ENCODE peak calls at places on chromosomes 4 and X, in four cellular contexts. U, K, Z and Y are unnamed samples. For H3K4me1, the result is how much of the 10 kb centered on the place peaks cover.

GRCh38 chr4:78512357-78512920 is 39.1 kb upstream of the ANXA3 start:
- DNase-seq in U (no peak), K (no peak), Z (no peak), Y (peak)

GRCh38 chr4:79584902-79585301 is 176.9 kb upstream of the GK2 start:
- DNase-seq in U (no peak), K (no peak), Z (no peak), Y (no peak)

GRCh38 chr4:160233141-160233540 is 1130.3 kb downstream of the RAPGEF2 start:
- DNase-seq in U (no peak), K (no peak), Z (no peak), Y (no peak)

GRCh38 chr4:44422912-44423311 is 25.7 kb downstream of the KCTD8 start:
- DNase-seq in U (no peak), K (no peak), Z (no peak), Y (no peak)

GRCh38 chr4:174340714-174341113 is 57.0 kb downstream of the CEP44 start:
- DNase-seq in U (no peak), K (no peak), Z (no peak), Y (no peak)

GRCh38 chrX:39975094-39975865 is 122.5 kb downstream of the BCOR start:
- DNase-seq in U (no peak), K (peak), Z (no peak), Y (no peak)

GRCh38 chrX:152926279-152926678 is 28.4 kb downstream of the ZNF185 start:
- DNase-seq in U (peak), K (peak), Z (no peak), Y (no peak)

GRCh38 chr4:139419388-139419914 is 34.5 kb upstream of the RAB33B start:
- DNase-seq in U (peak), K (no peak), Z (no peak), Y (peak)

GRCh38 chr4:17812125-17812524 is 1.3 kb downstream of the NCAPG start:
- DNase-seq in U (peak), K (no peak), Z (no peak), Y (no peak)

GRCh38 chr4:70269674-70270073 is 27.3 kb downstream of the CSN3 start:
- DNase-seq in U (no peak), K (peak), Z (no peak), Y (no peak)

GRCh38 chr4:14726441-14727405 is 275.6 kb upstream of the CPEB2 start:
- DNase-seq in U (no peak), K (peak), Z (no peak), Y (no peak)

GRCh38 chrX:22097295-22097694 is 65.2 kb downstream of the PHEX start:
- DNase-seq in U (no peak), K (no peak), Z (no peak), Y (no peak)

GRCh38 chr4:88779431-88779830 is 81.8 kb upstream of the NAP1L5 start:
- DNase-seq in U (no peak), K (no peak), Z (no peak), Y (no peak)

GRCh38 chr4:183140911-183141320 is 41.9 kb downstream of the WWC2 start:
- DNase-seq in U (no peak), K (peak), Z (no peak), Y (no peak)

GRCh38 chr4:5888706-5889696 is 3.9 kb downstream of the CRMP1 start:
- DNase-seq in U (no peak), K (no peak), Z (no peak), Y (no peak)

GRCh38 chr4:5888222-5888701 is 4.6 kb downstream of the CRMP1 start:
- DNase-seq in U (no peak), K (peak), Z (no peak), Y (no peak)

GRCh38 chr4:5887361-5888221 is 5.3 kb downstream of the CRMP1 start:
- DNase-seq in U (no peak), K (peak), Z (no peak), Y (peak)

GRCh38 chr4:5885733-5886132 is 7.2 kb downstream of the CRMP1 start:
- DNase-seq in U (no peak), K (no peak), Z (no peak), Y (no peak)

DNA sequence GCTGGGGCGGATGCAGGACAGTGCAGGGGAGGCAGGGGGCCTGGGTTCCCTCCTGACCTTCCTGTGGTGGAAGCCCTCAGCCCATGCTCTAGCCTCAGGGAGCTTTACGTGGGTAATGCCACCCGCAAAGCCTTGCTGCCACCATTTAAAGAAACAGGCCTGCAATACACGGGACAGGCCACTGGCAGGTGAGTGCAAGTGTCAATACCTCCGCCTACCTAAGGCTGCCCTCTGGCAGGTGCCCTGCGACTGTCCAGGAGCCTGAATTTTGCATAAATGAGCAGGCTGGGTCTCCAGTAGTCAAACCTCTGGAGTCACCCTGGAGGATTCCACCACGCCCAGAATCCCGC is 5.9 kb downstream of the CRMP1 start:
- DNase-seq in U (no peak), K (no peak), Z (no peak), Y (no peak)
- H3K4me3 ChIP-seq in U (no peak), K (peak), Z (no peak), Y (no peak)

DNA sequence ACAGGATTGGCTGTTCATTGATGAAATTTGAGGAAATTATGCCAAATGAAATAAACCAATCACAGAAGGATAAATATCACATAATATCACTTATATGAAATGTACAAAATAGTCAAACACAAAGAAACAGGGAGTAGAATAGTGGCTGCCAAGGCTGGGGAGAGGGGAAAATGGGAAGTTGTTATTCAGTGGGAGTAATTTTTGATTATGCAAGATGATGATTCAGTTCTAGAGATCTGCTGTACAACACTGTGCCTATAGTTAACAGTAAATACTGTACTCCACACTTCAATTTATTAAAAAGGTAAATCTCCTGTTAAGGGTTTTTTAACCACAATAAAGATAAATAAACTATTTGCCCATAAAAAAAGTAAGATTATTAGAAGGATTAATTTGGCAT is 101.1 kb downstream of the TMA16 start:
- DNase-seq in U (no peak), K (no peak), Z (no peak), Y (no peak)
- H3K4me1 ChIP-seq in U (half or more), K (under half), Z (under half), Y (under half)

GRCh38 chr4:3773552-3774001 is 7.4 kb downstream of the ADRA2C start:
- DNase-seq in U (no peak), K (no peak), Z (no peak), Y (peak)

GRCh38 chr4:3770323-3771166 is 4.4 kb downstream of the ADRA2C start:
- DNase-seq in U (peak), K (peak), Z (no peak), Y (peak)

GRCh38 chr4:3771167-3771809 is 5.1 kb downstream of the ADRA2C start:
- DNase-seq in U (peak), K (no peak), Z (no peak), Y (no peak)

GRCh38 chr4:3772632-3773031 is 6.4 kb downstream of the ADRA2C start:
- DNase-seq in U (no peak), K (no peak), Z (no peak), Y (peak)

DNA sequence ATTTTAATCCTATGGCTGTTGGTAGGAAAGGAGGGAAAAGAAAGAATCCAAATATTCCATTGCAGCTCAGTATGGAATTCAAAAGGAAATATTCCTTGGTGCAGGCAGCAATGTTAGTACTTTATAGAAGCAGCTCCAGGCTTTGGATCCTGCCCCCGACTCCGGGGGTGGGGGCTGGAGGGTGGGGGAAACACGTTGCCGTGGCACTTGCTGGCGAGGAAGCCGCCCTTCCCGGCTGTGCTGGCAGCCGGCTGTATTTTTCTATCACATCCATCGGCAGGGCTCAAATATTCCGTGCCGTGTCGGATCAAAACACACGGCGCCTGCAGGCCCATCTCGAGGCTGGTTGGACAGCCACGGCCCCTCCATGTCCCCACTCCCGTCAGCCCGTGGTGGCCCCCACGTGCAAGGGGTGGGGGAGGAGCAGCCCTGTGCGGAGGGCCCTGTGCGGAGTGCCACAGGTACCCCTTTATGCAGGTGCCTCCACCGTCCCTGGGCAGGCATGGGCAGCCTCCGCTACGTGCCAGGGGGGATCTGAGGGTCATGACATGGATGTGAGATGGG is 5.8 kb downstream of the ADRA2C start:
- DNase-seq in U (no peak), K (no peak), Z (no peak), Y (peak)
- H3K27ac ChIP-seq in U (no peak), K (no peak), Z (no peak), Y (no peak)

DNA sequence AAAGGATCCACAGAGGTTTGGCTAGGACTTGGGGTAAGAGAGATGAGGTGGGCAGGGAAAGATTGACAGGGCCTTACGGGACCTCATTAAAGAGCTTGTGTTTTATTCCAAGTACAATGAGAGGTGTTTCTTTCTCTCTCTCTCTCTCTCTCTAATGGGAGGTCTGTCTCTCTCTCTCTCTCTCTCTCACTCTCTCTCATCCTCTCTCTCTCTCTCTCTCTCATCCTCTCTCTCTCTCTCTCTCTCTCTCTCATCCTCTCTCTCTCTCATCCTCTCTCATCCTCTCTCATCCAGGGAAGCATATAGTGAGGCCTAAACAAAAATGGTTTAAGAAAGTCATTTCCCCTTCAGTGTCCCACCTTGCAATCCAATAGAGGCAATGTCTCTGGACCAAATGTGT is 5.4 kb downstream of the JADE3 start:
- DNase-seq in U (no peak), K (no peak), Z (no peak), Y (no peak)
- H3K4me3 ChIP-seq in U (no peak), K (no peak), Z (no peak), Y (no peak)

DNA sequence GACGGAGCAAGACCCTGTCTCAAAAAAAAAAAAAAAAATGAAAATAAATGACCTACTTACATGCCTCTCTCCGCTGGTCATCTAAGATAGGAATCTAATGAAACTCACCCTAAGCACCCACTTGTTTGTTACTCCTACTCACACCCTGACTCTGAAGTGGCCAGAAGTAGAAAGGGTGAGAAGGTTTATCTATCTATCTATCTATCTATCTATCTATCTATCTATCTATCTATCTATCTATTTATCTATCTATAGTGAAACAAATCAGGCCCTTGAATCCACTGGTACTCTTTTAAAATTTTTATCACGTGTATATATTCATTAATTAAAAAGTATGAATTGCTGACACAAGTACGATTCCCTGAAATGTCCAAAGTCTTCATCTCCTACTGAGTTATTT is 75.2 kb downstream of the SLC10A7 start:
- DNase-seq in U (no peak), K (no peak), Z (no peak), Y (no peak)
- H3K4me1 ChIP-seq in U (under half), K (under half), Z (under half), Y (under half)

GRCh38 chr4:108399610-108400265 is 220.6 kb upstream of the RPL34 start:
- DNase-seq in U (no peak), K (no peak), Z (no peak), Y (no peak)

GRCh38 chr4:108398326-108398725 is 222.1 kb upstream of the RPL34 start:
- DNase-seq in U (no peak), K (no peak), Z (no peak), Y (no peak)

GRCh38 chr4:108397850-108398249 is 222.5 kb upstream of the RPL34 start:
- DNase-seq in U (no peak), K (no peak), Z (no peak), Y (no peak)

GRCh38 chr4:108398836-108399235 is 221.5 kb upstream of the RPL34 start:
- DNase-seq in U (no peak), K (peak), Z (no peak), Y (no peak)

GRCh38 chr4:108400309-108400708 is 220.1 kb upstream of the RPL34 start:
- DNase-seq in U (no peak), K (no peak), Z (no peak), Y (no peak)
- H3K27ac ChIP-seq in U (no peak), K (no peak), Z (no peak), Y (no peak)

GRCh38 chrX:136168929-136169735 is 21.8 kb downstream of the FHL1 start:
- DNase-seq in U (no peak), K (peak), Z (no peak), Y (peak)
- H3K4me3 ChIP-seq in U (no peak), K (no peak), Z (no peak), Y (no peak)

DNA sequence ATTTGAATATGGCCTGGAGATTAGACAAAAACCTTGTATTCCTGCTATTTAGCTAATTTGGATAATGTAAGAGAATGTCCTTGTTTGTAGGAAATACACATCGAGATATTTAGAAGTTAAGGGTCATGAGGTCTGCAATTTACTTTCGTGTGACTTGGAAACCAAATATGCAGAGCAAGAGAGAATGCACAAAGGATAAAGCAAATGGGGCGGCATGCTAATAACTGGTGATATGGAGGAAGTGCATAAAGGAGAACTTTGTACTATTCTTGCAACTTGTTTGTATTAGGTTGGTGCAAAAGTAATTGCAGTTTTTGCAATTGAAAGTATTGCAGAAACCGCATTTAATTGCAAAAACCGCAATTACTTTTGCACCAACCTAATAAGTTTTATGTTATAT is 7.2 kb upstream of the CXCR3 start:
- DNase-seq in U (no peak), K (no peak), Z (no peak), Y (no peak)
- H3K4me1 ChIP-seq in U (half or more), K (under half), Z (under half), Y (under half)